ENCODE peak calls at places on chromosome 22, in four cellular contexts. One of them, this sample, is unnamed. For H3K9me3, the result is how much of the 10 kb centered on the place peaks cover.

GRCh38 chr22:22201185-22201924 is 43.2 kb upstream of the VPREB1 start:
- DNase-seq in CD8-positive, alpha-beta memory T cell: peak
- DNase-seq in upper lobe of right lung: peak
- DNase-seq in uterus: no peak
- DNase-seq in this sample: peak

GRCh38 chr22:37880668-37881440 is 25.2 kb upstream of the MICALL1 start:
- DNase-seq in uterus: peak
- DNase-seq in upper lobe of right lung: no peak
- DNase-seq in CD8-positive, alpha-beta memory T cell: no peak
- DNase-seq in this sample: no peak

GRCh38 chr22:30887861-30888260 is 80.7 kb downstream of the MORC2 start:
- DNase-seq in CD8-positive, alpha-beta memory T cell: no peak
- DNase-seq in uterus: no peak
- DNase-seq in upper lobe of right lung: peak
- DNase-seq in this sample: no peak

GRCh38 chr22:31173386-31174145 is 13.6 kb downstream of the RNF185 start:
- DNase-seq in upper lobe of right lung: no peak
- DNase-seq in uterus: no peak
- DNase-seq in CD8-positive, alpha-beta memory T cell: no peak
- DNase-seq in this sample: no peak

GRCh38 chr22:50739279-50739691 is 1.3 kb downstream of the ACR start:
- DNase-seq in CD8-positive, alpha-beta memory T cell: no peak
- DNase-seq in upper lobe of right lung: peak
- DNase-seq in uterus: no peak
- DNase-seq in this sample: peak

GRCh38 chr22:36027960-36028645 is 521 bp downstream of the RBFOX2 start:
- DNase-seq in uterus: peak
- DNase-seq in upper lobe of right lung: no peak
- DNase-seq in CD8-positive, alpha-beta memory T cell: no peak
- DNase-seq in this sample: no peak

GRCh38 chr22:17882727-17883126 is 108.5 kb upstream of the BID start:
- DNase-seq in upper lobe of right lung: no peak
- DNase-seq in uterus: no peak
- DNase-seq in CD8-positive, alpha-beta memory T cell: no peak
- DNase-seq in this sample: no peak

GRCh38 chr22:38298312-38299000 is 18.8 kb downstream of the CSNK1E start:
- DNase-seq in uterus: no peak
- DNase-seq in CD8-positive, alpha-beta memory T cell: peak
- DNase-seq in upper lobe of right lung: no peak
- DNase-seq in this sample: peak

GRCh38 chr22:50684986-50685385 is 12.4 kb downstream of the SHANK3 start:
- DNase-seq in uterus: no peak
- DNase-seq in upper lobe of right lung: no peak
- DNase-seq in CD8-positive, alpha-beta memory T cell: no peak
- DNase-seq in this sample: peak

GRCh38 chr22:36486619-36487384 is 5.4 kb upstream of the TXN2 start:
- DNase-seq in upper lobe of right lung: no peak
- DNase-seq in uterus: no peak
- DNase-seq in CD8-positive, alpha-beta memory T cell: peak
- DNase-seq in this sample: peak

GRCh38 chr22:49853981-49854791 is 542 bp downstream of the ZBED4 start:
- DNase-seq in uterus: no peak
- DNase-seq in upper lobe of right lung: peak
- DNase-seq in CD8-positive, alpha-beta memory T cell: peak
- DNase-seq in this sample: peak

GRCh38 chr22:37239336-37240239 is 4.5 kb downstream of the RAC2 start:
- DNase-seq in uterus: no peak
- DNase-seq in upper lobe of right lung: no peak
- DNase-seq in CD8-positive, alpha-beta memory T cell: no peak
- DNase-seq in this sample: peak

GRCh38 chr22:46776876-46777608 is 14.6 kb downstream of the TBC1D22A start:
- DNase-seq in upper lobe of right lung: no peak
- DNase-seq in uterus: no peak
- DNase-seq in CD8-positive, alpha-beta memory T cell: no peak
- DNase-seq in this sample: no peak
- H3K27ac ChIP-seq in upper lobe of right lung: no peak
- H3K27ac ChIP-seq in uterus: no peak
- H3K27ac ChIP-seq in CD8-positive, alpha-beta memory T cell: no peak
- H3K27ac ChIP-seq in this sample: no peak

GRCh38 chr22:41888638-41889200 is 26.2 kb downstream of the SHISA8 start:
- DNase-seq in uterus: no peak
- DNase-seq in upper lobe of right lung: no peak
- DNase-seq in CD8-positive, alpha-beta memory T cell: no peak
- DNase-seq in this sample: no peak
- H3K9me3 ChIP-seq in uterus: under half
- H3K9me3 ChIP-seq in upper lobe of right lung: under half
- H3K9me3 ChIP-seq in CD8-positive, alpha-beta memory T cell: under half
- H3K9me3 ChIP-seq in this sample: under half

GRCh38 chr22:20868225-20868944 is 9.6 kb downstream of the SNAP29 start:
- DNase-seq in upper lobe of right lung: no peak
- DNase-seq in CD8-positive, alpha-beta memory T cell: no peak
- DNase-seq in uterus: no peak
- DNase-seq in this sample: no peak
- H3K27ac ChIP-seq in upper lobe of right lung: peak
- H3K27ac ChIP-seq in CD8-positive, alpha-beta memory T cell: peak
- H3K27ac ChIP-seq in uterus: peak
- H3K27ac ChIP-seq in this sample: no peak

GRCh38 chr22:47561115-47561675 is 798.7 kb downstream of the TBC1D22A start:
- DNase-seq in upper lobe of right lung: no peak
- DNase-seq in CD8-positive, alpha-beta memory T cell: no peak
- DNase-seq in uterus: no peak
- DNase-seq in this sample: no peak
- H3K9me3 ChIP-seq in upper lobe of right lung: under half
- H3K9me3 ChIP-seq in CD8-positive, alpha-beta memory T cell: under half
- H3K9me3 ChIP-seq in uterus: under half
- H3K9me3 ChIP-seq in this sample: under half

GRCh38 chr22:32818446-32819115 is 17.1 kb downstream of the TIMP3 start:
- DNase-seq in upper lobe of right lung: no peak
- DNase-seq in uterus: no peak
- DNase-seq in CD8-positive, alpha-beta memory T cell: no peak
- DNase-seq in this sample: no peak
- H3K27ac ChIP-seq in upper lobe of right lung: peak
- H3K27ac ChIP-seq in uterus: peak
- H3K27ac ChIP-seq in CD8-positive, alpha-beta memory T cell: no peak
- H3K27ac ChIP-seq in this sample: no peak

DNA sequence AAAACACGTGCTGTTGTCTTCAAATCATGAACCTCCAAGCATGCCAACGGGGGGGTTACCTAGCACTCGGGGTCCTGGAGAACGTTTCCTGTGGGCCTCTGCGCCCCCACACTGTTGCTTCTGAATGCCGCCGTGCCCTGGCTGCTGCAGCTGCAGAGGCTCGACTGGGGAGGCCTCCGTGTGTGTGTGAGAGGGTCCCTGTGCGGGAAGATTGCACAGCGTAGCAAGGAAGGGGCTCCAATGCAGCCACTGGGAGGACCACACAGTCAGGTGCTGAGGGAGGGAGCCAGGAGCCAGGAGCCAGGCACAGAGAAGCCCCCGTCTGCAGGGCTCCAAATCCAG is 1322.3 kb downstream of the TBC1D22A start:
- DNase-seq in upper lobe of right lung: peak
- DNase-seq in CD8-positive, alpha-beta memory T cell: no peak
- DNase-seq in uterus: no peak
- DNase-seq in this sample: no peak
- H3K9me3 ChIP-seq in upper lobe of right lung: under half
- H3K9me3 ChIP-seq in CD8-positive, alpha-beta memory T cell: under half
- H3K9me3 ChIP-seq in uterus: under half
- H3K9me3 ChIP-seq in this sample: under half

GRCh38 chr22:47116426-47117341 is 354.2 kb downstream of the TBC1D22A start:
- DNase-seq in uterus: no peak
- DNase-seq in upper lobe of right lung: peak
- DNase-seq in CD8-positive, alpha-beta memory T cell: no peak
- DNase-seq in this sample: no peak

GRCh38 chr22:47113880-47114415 is 351.5 kb downstream of the TBC1D22A start:
- DNase-seq in upper lobe of right lung: no peak
- DNase-seq in uterus: no peak
- DNase-seq in CD8-positive, alpha-beta memory T cell: no peak
- DNase-seq in this sample: no peak

GRCh38 chr22:47114813-47115517 is 352.5 kb downstream of the TBC1D22A start:
- DNase-seq in uterus: no peak
- DNase-seq in CD8-positive, alpha-beta memory T cell: no peak
- DNase-seq in upper lobe of right lung: no peak
- DNase-seq in this sample: no peak

GRCh38 chr22:47115921-47116320 is 353.5 kb downstream of the TBC1D22A start:
- DNase-seq in uterus: no peak
- DNase-seq in CD8-positive, alpha-beta memory T cell: no peak
- DNase-seq in upper lobe of right lung: peak
- DNase-seq in this sample: no peak

DNA sequence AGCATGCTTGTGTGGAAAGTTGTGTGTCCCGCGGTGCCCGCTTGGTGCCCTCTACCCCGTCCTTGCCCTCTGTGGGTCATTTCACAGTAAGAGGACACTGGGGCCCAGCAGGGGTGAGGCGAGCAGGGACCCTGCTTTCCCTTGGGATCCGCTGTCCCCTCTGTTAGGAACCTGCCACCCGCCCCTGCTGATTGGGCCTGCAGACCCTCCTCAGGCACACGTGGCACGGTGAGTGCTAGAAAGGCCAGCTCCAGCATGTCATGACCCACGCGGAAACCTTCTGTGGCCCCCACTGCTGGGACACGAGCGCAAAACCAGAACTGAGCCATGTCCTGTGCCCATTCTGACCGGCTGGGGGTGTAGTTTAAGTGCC is 353.1 kb downstream of the TBC1D22A start:
- DNase-seq in uterus: no peak
- DNase-seq in upper lobe of right lung: peak
- DNase-seq in CD8-positive, alpha-beta memory T cell: no peak
- DNase-seq in this sample: no peak
- H3K27ac ChIP-seq in uterus: no peak
- H3K27ac ChIP-seq in upper lobe of right lung: no peak
- H3K27ac ChIP-seq in CD8-positive, alpha-beta memory T cell: no peak
- H3K27ac ChIP-seq in this sample: no peak

DNA sequence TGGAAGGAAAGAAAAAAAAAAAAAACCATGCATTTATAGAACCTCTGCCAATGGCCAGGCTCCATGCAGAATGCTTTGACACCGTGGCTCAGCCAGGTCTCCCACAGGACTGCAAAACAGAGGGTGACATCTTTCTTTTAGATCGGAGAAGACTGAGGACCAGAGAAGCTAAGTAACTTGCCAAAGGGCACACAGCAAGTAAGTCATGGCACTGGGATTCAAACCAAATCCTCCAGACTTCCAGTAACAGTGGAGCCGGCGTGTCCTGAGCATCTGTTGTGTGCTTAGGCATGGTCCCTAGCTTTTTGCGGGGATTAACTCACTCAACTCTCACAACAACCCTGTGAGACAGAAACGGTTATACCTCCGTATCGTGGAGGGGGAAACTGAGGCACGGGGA is 20.7 kb downstream of the MGAT3 start:
- DNase-seq in upper lobe of right lung: no peak
- DNase-seq in uterus: no peak
- DNase-seq in CD8-positive, alpha-beta memory T cell: no peak
- DNase-seq in this sample: no peak
- H3K9me3 ChIP-seq in upper lobe of right lung: under half
- H3K9me3 ChIP-seq in uterus: under half
- H3K9me3 ChIP-seq in CD8-positive, alpha-beta memory T cell: under half
- H3K9me3 ChIP-seq in this sample: under half

DNA sequence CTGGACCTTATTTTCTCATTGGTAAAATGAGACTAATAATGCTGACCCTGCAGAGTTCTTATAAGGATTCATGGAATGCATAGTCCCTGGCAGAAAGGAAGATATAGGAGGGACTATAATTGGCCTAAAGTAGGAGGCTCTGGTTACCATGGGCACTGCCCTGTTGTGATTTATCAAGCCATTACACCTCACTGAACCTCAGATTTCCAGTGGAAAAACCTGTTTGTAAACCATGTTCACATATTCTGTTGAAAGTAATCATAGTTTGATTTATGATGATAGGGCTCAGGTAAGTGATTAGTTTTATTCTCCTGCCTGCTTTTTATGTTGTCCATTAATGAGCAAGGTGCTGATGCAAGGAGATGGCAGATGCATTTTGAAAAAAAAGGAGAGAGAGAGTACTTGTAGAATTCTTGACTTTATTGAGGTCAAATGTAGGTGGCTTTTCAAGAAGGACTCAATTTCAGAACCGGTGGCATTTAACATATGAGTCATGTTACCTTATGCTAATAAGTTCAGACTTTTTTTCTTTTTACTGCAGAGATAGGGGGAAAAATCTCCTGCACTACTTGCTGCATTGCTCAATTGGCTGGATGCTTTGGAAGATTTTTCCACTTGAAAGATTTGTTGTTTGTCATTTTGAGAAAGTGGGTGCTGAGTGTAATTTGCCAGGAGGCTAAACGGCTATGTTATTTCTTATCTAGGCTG is 14.6 kb downstream of the NF2 start:
- DNase-seq in CD8-positive, alpha-beta memory T cell: no peak
- DNase-seq in uterus: no peak
- DNase-seq in upper lobe of right lung: no peak
- DNase-seq in this sample: no peak
- H3K27ac ChIP-seq in CD8-positive, alpha-beta memory T cell: no peak
- H3K27ac ChIP-seq in uterus: peak
- H3K27ac ChIP-seq in upper lobe of right lung: no peak
- H3K27ac ChIP-seq in this sample: no peak

GRCh38 chr22:48563966-48564330 is 1263.7 kb downstream of the BRD1 start:
- DNase-seq in uterus: no peak
- DNase-seq in CD8-positive, alpha-beta memory T cell: no peak
- DNase-seq in upper lobe of right lung: no peak
- DNase-seq in this sample: no peak

GRCh38 chr22:48565901-48566501 is 1261.7 kb downstream of the BRD1 start:
- DNase-seq in CD8-positive, alpha-beta memory T cell: no peak
- DNase-seq in uterus: no peak
- DNase-seq in upper lobe of right lung: no peak
- DNase-seq in this sample: no peak

GRCh38 chr22:48563118-48563965 is 1264.3 kb downstream of the BRD1 start:
- DNase-seq in upper lobe of right lung: no peak
- DNase-seq in uterus: no peak
- DNase-seq in CD8-positive, alpha-beta memory T cell: no peak
- DNase-seq in this sample: no peak

GRCh38 chr22:48566741-48567140 is 1260.9 kb downstream of the BRD1 start:
- DNase-seq in uterus: no peak
- DNase-seq in upper lobe of right lung: no peak
- DNase-seq in CD8-positive, alpha-beta memory T cell: no peak
- DNase-seq in this sample: no peak

GRCh38 chr22:48564995-48565394 is 1262.7 kb downstream of the BRD1 start:
- DNase-seq in upper lobe of right lung: no peak
- DNase-seq in uterus: no peak
- DNase-seq in CD8-positive, alpha-beta memory T cell: no peak
- DNase-seq in this sample: no peak
- H3K9me3 ChIP-seq in upper lobe of right lung: under half
- H3K9me3 ChIP-seq in uterus: under half
- H3K9me3 ChIP-seq in CD8-positive, alpha-beta memory T cell: under half
- H3K9me3 ChIP-seq in this sample: under half

This sample was measured in endodermal cell.